ENCODE peak calls at places on chromosomes 12 and 14, in eight cellular contexts. J is body of pancreas; F is dorsolateral prefrontal cortex; Q is thyroid gland; T is left ventricle myocardium inferior; B is Caco-2; Y is effector memory CD4-positive, alpha-beta T cell; R is Panc1. U is an unnamed sample.

GRCh38 chr12:52350021-52350620 is 17.2 kb downstream of the KRT85 start:
- DNase-seq in J (no peak), F (no peak), Q (no peak), T (no peak), B (no peak), Y (no peak), R (no peak), U (no peak)

GRCh38 chr12:86550222-86551145 is 294.3 kb upstream of the MGAT4C start:
- DNase-seq in J (peak), F (no peak), Q (no peak), T (no peak), B (no peak), Y (no peak), R (no peak), U (no peak)

GRCh38 chr14:63939006-63939270 is 86.1 kb downstream of the SYNE2 start:
- DNase-seq in J (no peak), F (no peak), Q (no peak), T (no peak), B (no peak), Y (no peak), R (no peak), U (no peak)

GRCh38 chr12:121649819-121650353 is 19.6 kb downstream of the MORN3 start:
- DNase-seq in J (no peak), F (no peak), Q (no peak), T (no peak), B (no peak), Y (no peak), R (no peak), U (peak)

GRCh38 chr12:14422516-14423230 is 57.2 kb downstream of the ATF7IP start:
- DNase-seq in J (no peak), F (no peak), Q (no peak), T (no peak), B (no peak), Y (no peak), R (no peak), U (no peak)

GRCh38 chr12:66823857-66824570 is 145.1 kb upstream of the GRIP1 start:
- DNase-seq in J (no peak), F (no peak), Q (peak), T (no peak), B (no peak), Y (no peak), R (no peak), U (no peak)

GRCh38 chr12:59084758-59085383 is 164.6 kb upstream of the LRIG3 start:
- DNase-seq in J (no peak), F (no peak), Q (peak), T (no peak), B (no peak), Y (no peak), R (no peak), U (no peak)

GRCh38 chr12:115937345-115937744 is 340.1 kb downstream of the MED13L start:
- DNase-seq in J (no peak), F (no peak), Q (no peak), T (no peak), B (no peak), Y (no peak), R (no peak), U (no peak)

GRCh38 chr12:8603858-8604257 is 8.8 kb downstream of the AICDA start:
- DNase-seq in J (no peak), F (no peak), Q (no peak), T (no peak), B (no peak), Y (no peak), R (no peak), U (no peak)

GRCh38 chr14:28297559-28297958 is 469.0 kb upstream of the FOXG1 start:
- DNase-seq in J (no peak), F (no peak), Q (no peak), T (no peak), B (no peak), Y (no peak), R (no peak), U (no peak)

GRCh38 chr12:126093911-126094310 is 1028.7 kb downstream of the AACS start:
- DNase-seq in J (no peak), F (peak), Q (no peak), T (no peak), B (peak), Y (no peak), R (no peak), U (no peak)

GRCh38 chr12:104011265-104011664 is 38.7 kb downstream of the GLT8D2 start:
- DNase-seq in J (no peak), F (no peak), Q (no peak), T (no peak), B (no peak), Y (no peak), R (peak), U (no peak)

GRCh38 chr14:102205560-102205959 is 65.9 kb downstream of the WDR20 start:
- DNase-seq in J (peak), F (no peak), Q (no peak), T (no peak), B (no peak), Y (no peak), R (no peak), U (no peak)

GRCh38 chr14:44154446-44154845 is 352.6 kb downstream of the FSCB start:
- DNase-seq in J (no peak), F (no peak), Q (no peak), T (no peak), B (no peak), Y (no peak), R (no peak), U (no peak)

GRCh38 chr12:72523754-72524153 is 251.6 kb downstream of the TRHDE start:
- DNase-seq in J (no peak), F (no peak), Q (no peak), T (no peak), B (no peak), Y (no peak), R (no peak), U (no peak)

GRCh38 chr12:28998662-28999120 is 150.4 kb upstream of the FAR2 start:
- DNase-seq in J (no peak), F (peak), Q (no peak), T (no peak), B (peak), Y (no peak), R (peak), U (no peak)

GRCh38 chr14:82420874-82421273 is 887.2 kb upstream of the SEL1L start:
- DNase-seq in J (no peak), F (no peak), Q (peak), T (peak), B (no peak), Y (no peak), R (no peak), U (no peak)

GRCh38 chr12:108691154-108691994 is 39.9 kb downstream of the CORO1C start:
- DNase-seq in J (peak), F (peak), Q (peak), T (peak), B (peak), Y (peak), R (peak), U (peak)

GRCh38 chr14:52031781-52032180 is 37.1 kb downstream of the NID2 start:
- DNase-seq in J (peak), F (no peak), Q (peak), T (peak), B (no peak), Y (no peak), R (no peak), U (no peak)

GRCh38 chr12:95169368-95169767 is 47.9 kb downstream of the FGD6 start:
- DNase-seq in J (peak), F (no peak), Q (no peak), T (no peak), B (peak), Y (no peak), R (no peak), U (no peak)

GRCh38 chr12:38282886-38283285 is 33.7 kb upstream of the ALG10B start:
- DNase-seq in J (no peak), F (no peak), Q (no peak), T (no peak), B (no peak), Y (no peak), R (peak), U (no peak)

GRCh38 chr12:121190523-121191031 is 19.4 kb upstream of the P2RX4 start:
- DNase-seq in J (no peak), F (no peak), Q (no peak), T (no peak), B (peak), Y (no peak), R (no peak), U (no peak)

GRCh38 chr12:124758266-124759200 is 105.1 kb downstream of the SCARB1 start:
- DNase-seq in J (no peak), F (no peak), Q (peak), T (no peak), B (no peak), Y (no peak), R (no peak), U (no peak)

GRCh38 chr12:21428241-21428640 is 9.2 kb upstream of the PYROXD1 start:
- DNase-seq in J (no peak), F (no peak), Q (no peak), T (no peak), B (no peak), Y (no peak), R (no peak), U (no peak)

GRCh38 chr12:29066061-29066588 is 83.0 kb upstream of the FAR2 start:
- DNase-seq in J (no peak), F (peak), Q (no peak), T (no peak), B (no peak), Y (no peak), R (no peak), U (no peak)

GRCh38 chr14:91947196-91948184 is at the start of gene FBLN5:
- DNase-seq in J (peak), F (no peak), Q (peak), T (peak), B (peak), Y (no peak), R (no peak), U (peak)

GRCh38 chr12:49201595-49202295 is 12.9 kb upstream of the TUBA1A start:
- DNase-seq in J (peak), F (no peak), Q (no peak), T (no peak), B (no peak), Y (no peak), R (no peak), U (no peak)

GRCh38 chr12:122102331-122102730 is 23.8 kb downstream of the MLXIP start:
- DNase-seq in J (peak), F (no peak), Q (no peak), T (no peak), B (no peak), Y (no peak), R (no peak), U (no peak)

GRCh38 chr14:38775986-38776385 is 327.0 kb downstream of the SEC23A start:
- DNase-seq in J (no peak), F (no peak), Q (no peak), T (no peak), B (no peak), Y (no peak), R (no peak), U (no peak)

GRCh38 chr12:54587315-54587821 is 1.1 kb downstream of the PPP1R1A start:
- DNase-seq in J (peak), F (peak), Q (peak), T (peak), B (no peak), Y (no peak), R (no peak), U (no peak)
- H3K4me3 ChIP-seq in J (no peak), F (peak), Q (peak), T (peak), B (no peak), Y (no peak), R (no peak), U (no peak)

GRCh38 chr12:43271659-43272058 is 280.3 kb downstream of the ADAMTS20 start:
- DNase-seq in J (no peak), F (no peak), Q (no peak), T (no peak), B (no peak), Y (no peak), R (no peak), U (no peak)
- H3K4me3 ChIP-seq in J (no peak), F (no peak), Q (no peak), T (no peak), B (no peak), Y (no peak), R (no peak), U (no peak)

DNA sequence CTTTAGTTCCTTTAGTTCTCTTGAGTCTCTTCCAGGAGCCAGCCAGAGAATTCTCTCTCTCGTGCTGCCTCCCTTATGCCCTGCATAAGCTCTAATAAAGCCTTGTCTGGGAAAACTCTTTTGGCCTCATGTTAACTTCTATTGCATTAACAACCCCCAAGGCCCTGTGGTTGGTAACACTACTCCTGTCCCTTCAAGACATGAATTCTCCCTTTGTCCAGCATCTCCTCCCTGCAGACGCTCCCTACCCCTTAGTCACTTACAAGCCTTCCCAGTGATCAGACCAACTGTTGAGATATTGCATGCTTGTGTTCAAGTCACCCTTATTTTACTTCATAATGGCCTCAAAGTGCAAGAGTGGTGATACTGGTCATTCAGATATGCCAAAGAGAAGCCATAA is 12.1 kb downstream of the LTBR start:
- DNase-seq in J (no peak), F (no peak), Q (no peak), T (no peak), B (no peak), Y (no peak), R (no peak), U (no peak)
- H3K4me3 ChIP-seq in J (no peak), F (no peak), Q (no peak), T (no peak), B (no peak), Y (no peak), R (no peak), U (no peak)

DNA sequence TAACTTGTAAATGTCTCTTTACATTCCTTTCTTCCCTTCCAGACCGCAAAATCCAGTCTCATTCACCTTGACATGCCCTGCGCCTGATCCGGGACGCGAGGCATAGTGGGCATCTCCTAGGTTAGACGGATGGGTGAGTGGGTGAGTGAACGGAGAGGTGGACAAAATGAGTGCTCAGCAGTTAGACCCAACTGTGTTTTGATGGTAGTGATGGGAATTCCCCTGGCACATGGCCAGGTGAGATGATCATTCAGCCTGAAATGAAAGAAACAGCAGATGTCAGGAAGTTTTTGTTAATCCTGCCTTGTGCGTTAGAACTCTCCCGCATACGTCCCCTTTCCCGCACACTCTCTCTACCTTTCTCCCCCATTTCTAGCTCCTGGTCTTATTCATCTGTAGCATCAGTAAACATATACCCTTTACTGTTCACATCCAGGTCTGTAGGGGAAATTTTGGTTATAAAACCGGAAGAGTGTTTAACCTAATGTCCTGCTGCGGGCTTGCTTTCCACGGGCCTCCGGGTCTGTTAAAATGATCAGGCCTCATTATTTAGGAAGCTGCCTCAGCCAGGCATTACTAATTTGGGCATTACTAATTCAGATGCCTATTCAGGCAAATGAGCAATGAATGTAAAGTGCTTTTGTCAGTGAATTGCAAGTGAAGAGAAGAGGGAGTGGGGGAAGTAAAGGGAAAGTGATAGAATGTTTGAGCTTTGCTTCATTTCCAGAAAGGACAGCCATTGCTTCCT is 172.8 kb downstream of the ETV6 start:
- DNase-seq in J (peak), F (no peak), Q (peak), T (no peak), B (no peak), Y (peak), R (no peak), U (peak)
- H3K4me3 ChIP-seq in J (no peak), F (no peak), Q (no peak), T (no peak), B (no peak), Y (no peak), R (no peak), U (no peak)

GRCh38 chr12:119372540-119372939 is 38.0 kb downstream of the CCDC60 start:
- DNase-seq in J (no peak), F (no peak), Q (no peak), T (peak), B (peak), Y (no peak), R (no peak), U (no peak)

GRCh38 chr12:119366007-119366406 is 31.5 kb downstream of the CCDC60 start:
- DNase-seq in J (no peak), F (no peak), Q (no peak), T (no peak), B (no peak), Y (no peak), R (no peak), U (no peak)

GRCh38 chr12:119365451-119365850 is 30.9 kb downstream of the CCDC60 start:
- DNase-seq in J (no peak), F (no peak), Q (no peak), T (no peak), B (peak), Y (no peak), R (no peak), U (no peak)

GRCh38 chr12:119374615-119375014 is 40.1 kb downstream of the CCDC60 start:
- DNase-seq in J (no peak), F (no peak), Q (no peak), T (no peak), B (no peak), Y (no peak), R (no peak), U (no peak)

DNA sequence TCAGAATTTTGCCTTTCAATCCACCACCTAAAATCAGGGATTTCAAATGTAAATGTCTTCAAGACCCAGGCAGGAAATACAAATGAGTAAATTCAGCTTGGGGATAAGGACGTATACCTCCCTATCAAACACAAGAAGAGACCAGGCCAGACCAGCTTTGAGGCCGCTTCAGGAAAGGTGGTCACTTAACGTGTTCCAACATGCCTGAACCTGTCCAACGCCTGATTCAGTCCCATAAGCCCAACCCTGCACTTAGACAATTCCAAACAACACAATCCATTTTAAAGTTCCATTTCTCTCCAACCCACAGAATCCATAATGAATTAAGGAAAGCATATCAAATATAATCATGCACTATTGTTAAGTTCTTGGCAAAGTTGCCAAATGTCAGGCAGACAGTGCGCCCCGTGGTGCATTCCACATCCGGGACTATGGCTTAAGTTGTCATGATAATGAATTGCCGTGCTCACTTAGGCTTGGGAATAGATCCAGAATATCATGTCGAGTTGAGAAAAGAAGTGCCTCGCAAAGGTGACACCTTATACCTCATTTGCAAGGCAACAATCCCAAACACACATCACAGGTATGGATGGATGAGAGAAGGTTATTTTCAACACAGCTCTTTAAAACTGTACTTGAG is 35.5 kb downstream of the CCDC60 start:
- DNase-seq in J (no peak), F (no peak), Q (no peak), T (no peak), B (no peak), Y (no peak), R (no peak), U (no peak)
- H3K4me3 ChIP-seq in J (no peak), F (no peak), Q (no peak), T (no peak), B (no peak), Y (no peak), R (no peak), U (no peak)

DNA sequence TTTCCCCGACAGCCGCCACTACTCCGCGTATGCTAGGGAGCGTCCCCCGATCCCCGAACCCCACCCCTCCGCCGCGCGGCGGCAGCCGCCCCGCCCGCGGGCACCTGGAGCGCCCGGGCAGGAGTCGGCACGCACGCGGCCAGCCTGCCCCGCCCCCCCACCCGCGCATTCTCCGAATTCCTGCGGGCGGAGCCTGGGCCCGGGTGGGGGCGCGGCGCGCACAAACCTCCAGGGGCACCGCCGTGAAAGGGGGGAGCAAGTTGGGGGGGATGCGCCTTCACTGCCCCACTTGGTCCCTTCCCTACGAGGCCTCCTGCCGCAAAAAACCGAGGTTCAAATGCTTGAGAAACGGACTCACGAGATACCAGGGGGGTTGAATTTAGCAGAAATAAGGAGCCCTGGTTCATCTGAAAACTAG is 1.7 kb downstream of the AJUBA start:
- DNase-seq in J (peak), F (no peak), Q (peak), T (peak), B (peak), Y (no peak), R (no peak), U (no peak)
- H3K4me3 ChIP-seq in J (no peak), F (peak), Q (peak), T (peak), B (peak), Y (peak), R (peak), U (no peak)

DNA sequence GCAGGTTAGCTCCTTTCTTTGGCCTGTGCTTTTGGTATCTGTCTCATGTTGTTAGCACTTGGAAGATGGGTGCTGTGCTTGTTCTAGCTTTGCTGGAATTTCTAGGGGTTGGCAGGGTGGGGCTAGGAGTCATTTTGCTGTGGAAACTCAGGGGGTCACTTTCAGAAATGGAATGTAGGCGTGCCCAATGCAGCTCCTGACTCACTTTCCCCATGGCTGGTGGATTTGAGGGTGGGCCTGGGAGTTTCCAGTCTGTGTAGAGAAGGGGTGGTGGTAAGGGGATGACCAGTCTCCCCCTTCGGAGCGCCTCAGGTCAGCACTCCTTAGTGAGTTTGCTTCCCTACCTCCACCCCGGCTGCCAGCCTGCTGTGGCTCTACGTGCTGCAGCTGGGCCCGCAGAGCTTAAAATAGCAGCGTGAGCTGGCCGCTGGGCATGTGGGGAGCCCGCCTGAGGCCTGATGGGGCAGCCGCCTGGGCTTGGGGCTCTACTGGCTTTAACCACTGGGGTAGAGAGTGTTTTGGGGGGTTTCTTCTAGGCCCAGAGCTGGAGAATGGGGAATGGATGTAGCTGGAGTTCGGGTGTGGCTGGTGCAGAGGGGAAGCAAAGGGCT is 108.2 kb downstream of the TSPAN9 start:
- DNase-seq in J (no peak), F (no peak), Q (no peak), T (peak), B (no peak), Y (no peak), R (no peak), U (no peak)
- H3K4me3 ChIP-seq in J (no peak), F (no peak), Q (no peak), T (peak), B (no peak), Y (no peak), R (no peak), U (no peak)

GRCh38 chr14:89252887-89253532 is 164.0 kb downstream of the FOXN3 start:
- DNase-seq in J (no peak), F (no peak), Q (peak), T (no peak), B (peak), Y (no peak), R (no peak), U (no peak)
- H3K4me3 ChIP-seq in J (no peak), F (no peak), Q (no peak), T (no peak), B (no peak), Y (no peak), R (no peak), U (no peak)

GRCh38 chr12:32534698-32535097 is 135.3 kb downstream of the FGD4 start:
- DNase-seq in J (no peak), F (no peak), Q (no peak), T (no peak), B (no peak), Y (no peak), R (no peak), U (no peak)
- H3K4me3 ChIP-seq in J (no peak), F (peak), Q (peak), T (peak), B (no peak), Y (no peak), R (no peak), U (no peak)